ENCODE peak calls at places on chromosomes 13 and 19, in four cellular contexts. D is right cardiac atrium, V is BJ, B is uterus. I is an unnamed sample.

GRCh38 chr13:44364601-44365000 is 9.0 kb upstream of the SERP2 start:
- DNase-seq in V (peak), B (no peak), D (peak), I (no peak)

GRCh38 chr13:80339841-80340642 is 884 bp downstream of the SPRY2 start:
- DNase-seq in V (no peak), B (peak), D (peak), I (peak)

GRCh38 chr13:84571264-84571663 is 689.0 kb upstream of the SLITRK1 start:
- DNase-seq in D (no peak), B (no peak), V (no peak), I (no peak)

GRCh38 chr19:4059931-4060620 is 6.6 kb downstream of the ZBTB7A start:
- DNase-seq in V (no peak), D (peak), B (peak), I (peak)

GRCh38 chr19:661427-662196 is 1.4 kb downstream of the RNF126 start:
- DNase-seq in B (no peak), D (no peak), V (no peak), I (peak)

GRCh38 chr13:28357846-28358496 is 137.0 kb downstream of the FLT1 start:
- DNase-seq in V (no peak), D (no peak), B (no peak), I (no peak)

GRCh38 chr19:30450945-30451344 is 78.8 kb downstream of the ZNF536 start:
- DNase-seq in B (no peak), D (peak), V (no peak), I (no peak)

GRCh38 chr19:49461656-49462055 is 8.6 kb downstream of the ALDH16A1 start:
- DNase-seq in V (no peak), D (no peak), B (no peak), I (no peak)

GRCh38 chr13:49444517-49445395 is 682 bp downstream of the SETDB2 start:
- DNase-seq in B (peak), V (peak), D (no peak), I (peak)

GRCh38 chr13:40806241-40806640 is 16.8 kb downstream of the SLC25A15 start:
- DNase-seq in V (no peak), B (no peak), D (no peak), I (no peak)

GRCh38 chr13:40518481-40518882 is 148.0 kb downstream of the FOXO1 start:
- DNase-seq in D (no peak), B (no peak), V (no peak), I (no peak)

GRCh38 chr19:43306097-43306496 is 36.8 kb upstream of the PSG9 start:
- DNase-seq in V (no peak), D (no peak), B (no peak), I (no peak)

GRCh38 chr13:31046711-31047279 is 114.3 kb downstream of the TEX26 start:
- DNase-seq in B (peak), D (peak), V (no peak), I (peak)

GRCh38 chr13:63124863-63125262 is 1709.2 kb upstream of the PCDH20 start:
- DNase-seq in D (no peak), B (no peak), V (no peak), I (no peak)

GRCh38 chr13:78499802-78500201 is 103.5 kb downstream of the POU4F1 start:
- DNase-seq in V (no peak), D (no peak), B (no peak), I (no peak)

GRCh38 chr19:16258440-16258903 is 60.8 kb downstream of the AP1M1 start:
- DNase-seq in V (no peak), D (peak), B (peak), I (peak)

GRCh38 chr13:24615911-24616472 is 64.2 kb upstream of the ATP12A start:
- DNase-seq in V (no peak), B (no peak), D (no peak), I (no peak)

GRCh38 chr19:41915248-41916032 is 12.8 kb downstream of the ERFL start:
- DNase-seq in D (no peak), V (no peak), B (no peak), I (no peak)

GRCh38 chr19:35557539-35558399 is 5.7 kb downstream of the ATP4A start:
- DNase-seq in V (no peak), B (no peak), D (peak), I (peak)

GRCh38 chr13:27172495-27172842 is 858 bp upstream of the USP12 start:
- DNase-seq in D (no peak), B (no peak), V (no peak), I (no peak)

GRCh38 chr13:37039908-37040307 is 19.6 kb downstream of the SUPT20H start:
- DNase-seq in B (no peak), V (no peak), D (no peak), I (no peak)

GRCh38 chr13:23380534-23380933 is 53.0 kb downstream of the SACS start:
- DNase-seq in B (no peak), D (no peak), V (no peak), I (no peak)

GRCh38 chr19:20423381-20424207 is 142.0 kb downstream of the ZNF737 start:
- DNase-seq in D (peak), V (no peak), B (peak), I (peak)

GRCh38 chr13:108968566-108968965 is 339.2 kb downstream of the MYO16 start:
- DNase-seq in B (no peak), D (no peak), V (no peak), I (no peak)

DNA sequence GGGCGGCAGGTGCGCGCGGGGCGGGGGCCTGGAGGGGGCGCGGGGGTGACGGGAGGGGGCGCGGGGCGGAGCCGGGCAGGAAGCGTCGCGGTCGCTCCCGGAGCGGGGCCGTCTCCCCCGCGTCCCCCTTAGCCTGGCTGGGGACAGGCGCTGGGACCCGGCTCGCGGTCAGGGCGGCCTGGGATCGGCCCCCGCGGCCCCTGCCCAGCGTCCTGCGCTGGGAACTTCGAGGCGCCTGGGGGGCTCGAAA is 74.7 kb upstream of the MCF2L start:
- DNase-seq in B (no peak), D (no peak), V (no peak), I (no peak)
- H3K4me3 ChIP-seq in B (no peak), D (peak), V (peak), I (peak)

GRCh38 chr13:98484289-98485219 is 92.4 kb downstream of the STK24 start:
- DNase-seq in B (peak), V (peak), D (peak), I (peak)
- H3K4me3 ChIP-seq in B (no peak), V (no peak), D (no peak), I (no peak)

GRCh38 chr13:97257800-97258799 is 36.0 kb downstream of the MBNL2 start:
- DNase-seq in B (peak), V (peak), D (peak), I (no peak)
- H3K4me3 ChIP-seq in B (no peak), V (no peak), D (no peak), I (no peak)

DNA sequence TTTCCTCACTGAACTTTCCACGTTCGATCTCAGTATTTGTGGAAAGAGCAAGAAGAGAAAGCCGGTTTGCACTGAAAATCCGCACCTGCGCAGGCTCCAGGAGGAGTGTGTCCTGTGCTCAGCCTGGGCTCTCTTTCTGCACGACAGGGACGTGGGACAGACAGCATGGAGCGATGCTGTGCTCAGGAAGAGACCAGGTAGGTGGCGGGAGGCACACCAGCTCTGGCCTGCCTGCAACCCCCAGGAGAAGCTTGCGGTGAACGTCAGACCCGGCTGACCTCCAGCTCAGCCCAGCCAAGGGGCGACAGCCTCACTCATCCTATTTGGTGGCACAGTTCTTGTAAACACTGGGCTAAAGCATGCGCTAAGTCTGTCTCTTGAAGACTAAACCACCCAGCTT is 35.9 kb downstream of the NAXD start:
- DNase-seq in V (no peak), D (no peak), B (no peak), I (no peak)
- H3K4me3 ChIP-seq in V (no peak), D (no peak), B (no peak), I (no peak)

DNA sequence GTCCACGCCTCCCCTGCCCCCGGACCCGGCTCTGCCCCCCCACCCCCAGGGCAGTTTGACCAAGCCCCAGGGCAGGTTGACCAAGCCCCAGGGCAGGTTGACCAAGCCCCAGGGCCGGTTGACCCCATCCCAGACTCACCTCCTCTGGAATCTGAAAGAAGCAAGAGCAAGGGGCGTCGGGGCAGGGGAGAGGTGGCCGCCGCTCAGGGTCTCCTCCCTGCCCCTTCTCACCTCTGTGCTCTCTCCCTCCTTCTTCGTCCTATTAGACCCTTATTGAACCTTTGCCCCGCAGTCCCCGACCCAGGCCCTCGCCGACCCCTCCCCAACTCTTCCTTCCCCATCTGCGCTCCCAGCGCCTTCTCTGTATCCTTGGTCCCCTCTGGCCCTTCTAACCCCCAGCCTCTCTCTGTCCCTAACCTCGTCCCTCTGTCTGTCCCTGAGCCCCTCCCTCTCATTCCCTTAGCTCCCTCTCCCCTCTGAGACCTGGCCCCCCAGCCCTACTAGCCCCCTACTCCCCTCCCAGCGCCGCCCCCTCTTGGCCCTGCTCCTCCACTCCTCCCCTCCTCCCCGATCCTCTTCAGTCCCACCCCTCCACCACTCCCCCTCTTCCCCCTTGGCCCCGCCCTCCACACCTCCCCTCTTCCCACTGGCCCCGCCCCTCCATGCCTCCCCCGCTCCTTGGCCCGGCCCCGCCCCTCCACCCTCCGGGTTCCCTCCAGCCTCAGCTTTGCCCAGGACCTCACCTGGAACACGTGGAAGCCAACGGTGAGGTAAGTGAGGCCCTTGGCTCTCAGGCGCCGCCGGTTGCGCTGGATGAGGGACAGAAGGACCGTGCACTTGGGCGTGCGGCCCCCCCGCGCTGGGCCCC is 7.6 kb downstream of the CAPN12 start:
- DNase-seq in V (no peak), D (peak), B (peak), I (peak)
- H3K4me3 ChIP-seq in V (peak), D (peak), B (no peak), I (peak)

GRCh38 chr13:33855371-33855895 is 37.5 kb downstream of the RFC3 start:
- DNase-seq in B (no peak), V (no peak), D (no peak), I (no peak)
- H3K4me3 ChIP-seq in B (no peak), V (no peak), D (no peak), I (no peak)

DNA sequence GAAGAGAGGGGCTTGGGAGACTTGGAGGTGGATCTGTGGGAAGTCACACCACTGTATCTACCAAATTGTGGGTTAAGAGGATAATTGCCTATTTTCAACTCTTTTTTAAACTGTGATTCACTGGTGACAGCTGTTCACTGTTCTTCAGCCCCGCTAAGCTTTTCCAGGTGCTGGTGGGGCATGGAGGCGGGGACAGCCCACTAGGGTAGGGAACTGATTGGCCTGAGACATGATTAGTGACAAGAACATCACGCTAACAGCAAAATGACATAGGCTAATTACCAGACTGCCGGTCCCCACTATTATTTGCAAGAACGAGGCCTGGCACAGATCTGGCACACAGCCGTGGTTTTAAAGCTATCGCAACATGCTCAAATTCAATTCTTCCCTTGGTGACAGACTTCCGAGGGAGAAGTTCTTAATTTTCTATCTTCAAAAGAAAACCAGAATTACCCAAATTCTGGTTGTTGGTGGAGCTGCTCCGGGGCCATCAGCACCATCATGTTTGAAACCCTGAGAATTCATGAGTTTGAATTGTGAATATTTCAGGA is 18.0 kb downstream of the DOCK9 start:
- DNase-seq in B (no peak), V (no peak), D (no peak), I (no peak)
- H3K4me3 ChIP-seq in B (no peak), V (no peak), D (no peak), I (no peak)

GRCh38 chr13:104984296-104984818 is 1551.1 kb downstream of the EFNB2 start:
- DNase-seq in V (no peak), D (peak), B (no peak), I (no peak)
- H3K4me3 ChIP-seq in V (no peak), D (no peak), B (no peak), I (no peak)

I was measured in transverse colon.